ENCODE peak calls at places on chromosome X, in seven cellular contexts. One of them, this sample, is unnamed. For H3K36me3, the result is how much of the 10 kb centered on the place peaks cover.

GRCh38 chrX:31227250-31227649 is 155.4 kb upstream of the FTHL17 start:
- DNase-seq in Caco-2: peak
- DNase-seq in GM12878: no peak
- DNase-seq in breast epithelium: no peak
- DNase-seq in heart right ventricle: no peak
- DNase-seq in ascending aorta: no peak
- DNase-seq in stomach: no peak
- DNase-seq in this sample: no peak

GRCh38 chrX:132209527-132209926 is 9.7 kb downstream of the RAP2C start:
- DNase-seq in Caco-2: no peak
- DNase-seq in GM12878: no peak
- DNase-seq in breast epithelium: no peak
- DNase-seq in heart right ventricle: no peak
- DNase-seq in ascending aorta: no peak
- DNase-seq in stomach: no peak
- DNase-seq in this sample: peak

GRCh38 chrX:19372170-19373033 is 28.7 kb downstream of the PDHA1 start:
- DNase-seq in Caco-2: peak
- DNase-seq in GM12878: no peak
- DNase-seq in breast epithelium: peak
- DNase-seq in heart right ventricle: peak
- DNase-seq in ascending aorta: peak
- DNase-seq in stomach: peak
- DNase-seq in this sample: peak

GRCh38 chrX:44203791-44204190 is 139.7 kb downstream of the EFHC2 start:
- DNase-seq in Caco-2: no peak
- DNase-seq in GM12878: no peak
- DNase-seq in breast epithelium: no peak
- DNase-seq in heart right ventricle: no peak
- DNase-seq in ascending aorta: no peak
- DNase-seq in stomach: no peak
- DNase-seq in this sample: no peak

GRCh38 chrX:79231662-79232061 is 87.2 kb downstream of the GPR174 start:
- DNase-seq in Caco-2: no peak
- DNase-seq in GM12878: no peak
- DNase-seq in breast epithelium: no peak
- DNase-seq in heart right ventricle: no peak
- DNase-seq in ascending aorta: no peak
- DNase-seq in stomach: no peak
- DNase-seq in this sample: no peak

GRCh38 chrX:18855919-18856644 is 127.8 kb downstream of the PHKA2 start:
- DNase-seq in Caco-2: no peak
- DNase-seq in GM12878: peak
- DNase-seq in breast epithelium: no peak
- DNase-seq in heart right ventricle: no peak
- DNase-seq in ascending aorta: no peak
- DNase-seq in stomach: no peak
- DNase-seq in this sample: no peak

GRCh38 chrX:11757397-11757728 is 674 bp upstream of the MSL3 start:
- DNase-seq in Caco-2: no peak
- DNase-seq in GM12878: no peak
- DNase-seq in breast epithelium: no peak
- DNase-seq in heart right ventricle: no peak
- DNase-seq in ascending aorta: no peak
- DNase-seq in stomach: no peak
- DNase-seq in this sample: no peak

GRCh38 chrX:103773445-103773844 is 3.2 kb upstream of the PLP1 start:
- DNase-seq in Caco-2: no peak
- DNase-seq in GM12878: no peak
- DNase-seq in breast epithelium: no peak
- DNase-seq in heart right ventricle: no peak
- DNase-seq in ascending aorta: no peak
- DNase-seq in stomach: no peak
- DNase-seq in this sample: no peak

GRCh38 chrX:9871871-9872270 is 85.6 kb downstream of the SHROOM2 start:
- DNase-seq in Caco-2: no peak
- DNase-seq in GM12878: no peak
- DNase-seq in breast epithelium: no peak
- DNase-seq in heart right ventricle: no peak
- DNase-seq in ascending aorta: no peak
- DNase-seq in stomach: no peak
- DNase-seq in this sample: no peak

GRCh38 chrX:81259714-81260395 is 58.0 kb downstream of the SH3BGRL start:
- DNase-seq in Caco-2: no peak
- DNase-seq in GM12878: no peak
- DNase-seq in breast epithelium: no peak
- DNase-seq in heart right ventricle: no peak
- DNase-seq in ascending aorta: no peak
- DNase-seq in stomach: no peak
- DNase-seq in this sample: peak

GRCh38 chrX:107654778-107655761 is 26.8 kb downstream of the PRPS1 start:
- DNase-seq in Caco-2: peak
- DNase-seq in GM12878: no peak
- DNase-seq in breast epithelium: peak
- DNase-seq in heart right ventricle: peak
- DNase-seq in ascending aorta: peak
- DNase-seq in stomach: peak
- DNase-seq in this sample: peak

GRCh38 chrX:20431486-20431885 is 164.8 kb upstream of the RPS6KA3 start:
- DNase-seq in Caco-2: no peak
- DNase-seq in GM12878: no peak
- DNase-seq in breast epithelium: no peak
- DNase-seq in heart right ventricle: no peak
- DNase-seq in ascending aorta: no peak
- DNase-seq in stomach: no peak
- DNase-seq in this sample: peak

GRCh38 chrX:74448669-74449068 is 27.4 kb downstream of the SLC16A2 start:
- DNase-seq in Caco-2: no peak
- DNase-seq in GM12878: no peak
- DNase-seq in breast epithelium: no peak
- DNase-seq in heart right ventricle: no peak
- DNase-seq in ascending aorta: no peak
- DNase-seq in stomach: no peak
- DNase-seq in this sample: no peak

GRCh38 chrX:74349387-74349786 is 45.4 kb downstream of the ZCCHC13 start:
- DNase-seq in Caco-2: no peak
- DNase-seq in GM12878: no peak
- DNase-seq in breast epithelium: no peak
- DNase-seq in heart right ventricle: no peak
- DNase-seq in ascending aorta: no peak
- DNase-seq in stomach: no peak
- DNase-seq in this sample: no peak

GRCh38 chrX:39398973-39399268 is 597.7 kb downstream of the MID1IP1 start:
- DNase-seq in Caco-2: no peak
- DNase-seq in GM12878: no peak
- DNase-seq in breast epithelium: no peak
- DNase-seq in heart right ventricle: no peak
- DNase-seq in ascending aorta: no peak
- DNase-seq in stomach: no peak
- DNase-seq in this sample: no peak

GRCh38 chrX:39398215-39398972 is 597.1 kb downstream of the MID1IP1 start:
- DNase-seq in Caco-2: no peak
- DNase-seq in GM12878: no peak
- DNase-seq in breast epithelium: no peak
- DNase-seq in heart right ventricle: no peak
- DNase-seq in ascending aorta: no peak
- DNase-seq in stomach: peak
- DNase-seq in this sample: no peak

GRCh38 chrX:39396358-39396995 is 595.2 kb downstream of the MID1IP1 start:
- DNase-seq in Caco-2: no peak
- DNase-seq in GM12878: no peak
- DNase-seq in breast epithelium: no peak
- DNase-seq in heart right ventricle: no peak
- DNase-seq in ascending aorta: no peak
- DNase-seq in stomach: no peak
- DNase-seq in this sample: no peak

GRCh38 chrX:39399387-39399786 is 598.1 kb downstream of the MID1IP1 start:
- DNase-seq in Caco-2: no peak
- DNase-seq in GM12878: no peak
- DNase-seq in breast epithelium: no peak
- DNase-seq in heart right ventricle: no peak
- DNase-seq in ascending aorta: no peak
- DNase-seq in stomach: no peak
- DNase-seq in this sample: no peak

GRCh38 chrX:39397561-39398200 is 596.4 kb downstream of the MID1IP1 start:
- DNase-seq in Caco-2: no peak
- DNase-seq in GM12878: no peak
- DNase-seq in breast epithelium: no peak
- DNase-seq in heart right ventricle: no peak
- DNase-seq in ascending aorta: no peak
- DNase-seq in stomach: no peak
- DNase-seq in this sample: no peak
- H3K36me3 ChIP-seq in Caco-2: under half
- H3K36me3 ChIP-seq in GM12878: under half
- H3K36me3 ChIP-seq in breast epithelium: under half
- H3K36me3 ChIP-seq in heart right ventricle: under half
- H3K36me3 ChIP-seq in ascending aorta: under half
- H3K36me3 ChIP-seq in stomach: under half
- H3K36me3 ChIP-seq in this sample: under half

GRCh38 chrX:135974279-135974856 is 580 bp upstream of the MMGT1 start:
- DNase-seq in Caco-2: peak
- DNase-seq in GM12878: no peak
- DNase-seq in breast epithelium: no peak
- DNase-seq in heart right ventricle: peak
- DNase-seq in ascending aorta: peak
- DNase-seq in stomach: peak
- DNase-seq in this sample: peak

GRCh38 chrX:135977611-135978010 is 3.8 kb upstream of the MMGT1 start:
- DNase-seq in Caco-2: no peak
- DNase-seq in GM12878: no peak
- DNase-seq in breast epithelium: no peak
- DNase-seq in heart right ventricle: no peak
- DNase-seq in ascending aorta: no peak
- DNase-seq in stomach: no peak
- DNase-seq in this sample: no peak

GRCh38 chrX:135973548-135974278 is at the start of gene MMGT1:
- DNase-seq in Caco-2: peak
- DNase-seq in GM12878: peak
- DNase-seq in breast epithelium: peak
- DNase-seq in heart right ventricle: peak
- DNase-seq in ascending aorta: peak
- DNase-seq in stomach: peak
- DNase-seq in this sample: peak

GRCh38 chrX:135975421-135975820 is 1.6 kb upstream of the MMGT1 start:
- DNase-seq in Caco-2: no peak
- DNase-seq in GM12878: no peak
- DNase-seq in breast epithelium: no peak
- DNase-seq in heart right ventricle: no peak
- DNase-seq in ascending aorta: no peak
- DNase-seq in stomach: no peak
- DNase-seq in this sample: no peak

GRCh38 chrX:135973025-135973547 is 702 bp downstream of the MMGT1 start:
- DNase-seq in Caco-2: no peak
- DNase-seq in GM12878: no peak
- DNase-seq in breast epithelium: no peak
- DNase-seq in heart right ventricle: no peak
- DNase-seq in ascending aorta: no peak
- DNase-seq in stomach: no peak
- DNase-seq in this sample: peak
- TF ChIP-seq CTCF in Caco-2: no peak
- TF ChIP-seq CTCF in GM12878: no peak
- TF ChIP-seq CTCF in breast epithelium: no peak
- TF ChIP-seq CTCF in heart right ventricle: no peak
- TF ChIP-seq CTCF in ascending aorta: no peak
- TF ChIP-seq CTCF in stomach: no peak
- TF ChIP-seq CTCF in this sample: no peak

GRCh38 chrX:1493877-1494510 is 41.3 kb upstream of the ASMTL start:
- DNase-seq in Caco-2: no peak
- DNase-seq in GM12878: no peak
- DNase-seq in breast epithelium: no peak
- DNase-seq in heart right ventricle: no peak
- DNase-seq in ascending aorta: peak
- DNase-seq in stomach: no peak
- DNase-seq in this sample: no peak

GRCh38 chrX:1491851-1492349 is 39.2 kb upstream of the ASMTL start:
- DNase-seq in Caco-2: peak
- DNase-seq in GM12878: peak
- DNase-seq in breast epithelium: no peak
- DNase-seq in heart right ventricle: no peak
- DNase-seq in ascending aorta: peak
- DNase-seq in stomach: no peak
- DNase-seq in this sample: peak

GRCh38 chrX:1493317-1493856 is 40.7 kb upstream of the ASMTL start:
- DNase-seq in Caco-2: no peak
- DNase-seq in GM12878: no peak
- DNase-seq in breast epithelium: no peak
- DNase-seq in heart right ventricle: no peak
- DNase-seq in ascending aorta: no peak
- DNase-seq in stomach: no peak
- DNase-seq in this sample: no peak

GRCh38 chrX:1496076-1496475 is 40.9 kb downstream of the P2RY8 start:
- DNase-seq in Caco-2: no peak
- DNase-seq in GM12878: no peak
- DNase-seq in breast epithelium: no peak
- DNase-seq in heart right ventricle: no peak
- DNase-seq in ascending aorta: peak
- DNase-seq in stomach: no peak
- DNase-seq in this sample: no peak

DNA sequence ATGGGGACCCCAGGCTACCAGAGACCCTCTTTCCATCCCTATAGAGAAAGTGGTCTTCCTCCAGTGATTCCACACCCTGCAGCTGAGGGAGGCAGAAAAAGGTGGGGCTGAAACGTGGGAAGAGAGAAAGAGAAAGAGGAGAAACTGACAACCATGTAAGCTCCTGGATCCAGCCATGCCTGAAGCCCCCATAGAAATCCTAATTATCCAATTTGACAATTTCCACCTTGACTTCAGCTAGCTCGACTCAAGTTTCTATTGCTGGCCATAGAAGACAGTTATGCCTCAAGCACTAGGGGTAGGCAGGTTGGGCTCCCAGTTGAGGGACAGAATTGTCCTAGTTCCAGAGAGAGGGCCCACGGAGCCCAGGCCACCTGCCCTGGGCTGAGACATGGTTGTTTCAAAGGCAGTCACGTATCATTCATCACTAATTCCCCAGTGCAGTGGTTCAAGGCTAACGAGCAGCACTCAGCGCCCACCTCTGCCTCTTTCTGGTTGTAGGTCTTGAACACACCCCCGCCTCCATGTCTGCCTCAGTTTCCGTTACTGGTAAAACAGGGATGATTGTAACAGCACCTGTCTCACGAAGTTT is 39.8 kb upstream of the ASMTL start:
- DNase-seq in Caco-2: no peak
- DNase-seq in GM12878: no peak
- DNase-seq in breast epithelium: no peak
- DNase-seq in heart right ventricle: no peak
- DNase-seq in ascending aorta: peak
- DNase-seq in stomach: no peak
- DNase-seq in this sample: peak
- H3K36me3 ChIP-seq in Caco-2: under half
- H3K36me3 ChIP-seq in GM12878: under half
- H3K36me3 ChIP-seq in breast epithelium: under half
- H3K36me3 ChIP-seq in heart right ventricle: under half
- H3K36me3 ChIP-seq in ascending aorta: under half
- H3K36me3 ChIP-seq in stomach: under half
- H3K36me3 ChIP-seq in this sample: under half

DNA sequence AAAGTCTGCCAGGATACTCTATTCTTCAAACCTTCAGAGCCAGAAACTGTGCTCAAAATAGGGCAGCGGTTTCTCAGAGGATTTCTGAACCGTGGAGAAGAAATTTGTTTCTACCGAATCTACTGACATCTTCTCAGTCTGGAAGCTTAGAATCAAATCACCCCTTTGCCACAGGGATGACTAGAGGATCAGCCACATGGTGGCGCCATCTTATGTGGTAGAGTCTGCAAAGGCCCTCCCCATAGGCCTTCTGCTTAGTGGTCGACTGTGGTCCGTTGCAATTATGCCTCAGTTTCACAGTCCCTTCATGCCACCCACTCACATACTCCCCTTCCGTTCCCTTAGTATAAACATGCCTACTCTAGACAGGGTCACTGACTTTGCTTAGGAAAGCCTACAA is 680.7 kb upstream of the SPANXN1 start:
- DNase-seq in Caco-2: no peak
- DNase-seq in GM12878: no peak
- DNase-seq in breast epithelium: no peak
- DNase-seq in heart right ventricle: no peak
- DNase-seq in ascending aorta: no peak
- DNase-seq in stomach: no peak
- DNase-seq in this sample: no peak
- TF ChIP-seq CTCF in Caco-2: no peak
- TF ChIP-seq CTCF in GM12878: no peak
- TF ChIP-seq CTCF in breast epithelium: no peak
- TF ChIP-seq CTCF in heart right ventricle: no peak
- TF ChIP-seq CTCF in ascending aorta: no peak
- TF ChIP-seq CTCF in stomach: no peak
- TF ChIP-seq CTCF in this sample: no peak

This sample was measured in A673.